ENCODE peak calls at places on chromosome X, in seven cellular contexts. One of them, this sample, is unnamed.

GRCh38 chrX:154607370-154607769 is 11.7 kb downstream of the CTAG1B start:
- DNase-seq in cardiac muscle cell: peak; percentile 4
- DNase-seq in HCT116: no peak
- DNase-seq in endodermal cell: no peak
- DNase-seq in suprapubic skin: no peak
- DNase-seq in right atrium auricular region: no peak
- DNase-seq in lower lobe of right lung: no peak
- DNase-seq in this sample: no peak

GRCh38 chrX:140710710-140711109 is 1.2 kb downstream of the LINC00632 start:
- DNase-seq in cardiac muscle cell: no peak
- DNase-seq in HCT116: no peak
- DNase-seq in endodermal cell: no peak
- DNase-seq in suprapubic skin: no peak
- DNase-seq in right atrium auricular region: no peak
- DNase-seq in lower lobe of right lung: no peak
- DNase-seq in this sample: no peak

GRCh38 chrX:28135378-28136047 is 154.3 kb upstream of the DCAF8L1 start:
- DNase-seq in cardiac muscle cell: peak; percentile 35
- DNase-seq in HCT116: no peak
- DNase-seq in endodermal cell: no peak
- DNase-seq in suprapubic skin: no peak
- DNase-seq in right atrium auricular region: no peak
- DNase-seq in lower lobe of right lung: no peak
- DNase-seq in this sample: no peak

GRCh38 chrX:149628280-149628679 is 3.3 kb downstream of the TMEM185A start:
- DNase-seq in cardiac muscle cell: no peak
- DNase-seq in HCT116: no peak
- DNase-seq in endodermal cell: no peak
- DNase-seq in suprapubic skin: no peak
- DNase-seq in right atrium auricular region: no peak
- DNase-seq in lower lobe of right lung: no peak
- DNase-seq in this sample: no peak

GRCh38 chrX:66017659-66018170 is 22.2 kb downstream of the VSIG4 start:
- DNase-seq in cardiac muscle cell: no peak
- DNase-seq in HCT116: no peak
- DNase-seq in endodermal cell: no peak
- DNase-seq in suprapubic skin: no peak
- DNase-seq in right atrium auricular region: no peak
- DNase-seq in lower lobe of right lung: no peak
- DNase-seq in this sample: no peak

GRCh38 chrX:136975642-136976518 is 57.9 kb downstream of the GPR101 start:
- DNase-seq in cardiac muscle cell: no peak
- DNase-seq in HCT116: no peak
- DNase-seq in endodermal cell: no peak
- DNase-seq in suprapubic skin: no peak
- DNase-seq in right atrium auricular region: no peak
- DNase-seq in lower lobe of right lung: no peak
- DNase-seq in this sample: no peak

GRCh38 chrX:111302284-111302683 is 32.0 kb upstream of the CAPN6 start:
- DNase-seq in cardiac muscle cell: no peak
- DNase-seq in HCT116: no peak
- DNase-seq in endodermal cell: no peak
- DNase-seq in suprapubic skin: no peak
- DNase-seq in right atrium auricular region: no peak
- DNase-seq in lower lobe of right lung: no peak
- DNase-seq in this sample: no peak

GRCh38 chrX:153471663-153472280 is 1.4 kb upstream of the HAUS7 start:
- DNase-seq in cardiac muscle cell: peak; percentile 41
- DNase-seq in HCT116: no peak
- DNase-seq in endodermal cell: no peak
- DNase-seq in suprapubic skin: no peak
- DNase-seq in right atrium auricular region: no peak
- DNase-seq in lower lobe of right lung: no peak
- DNase-seq in this sample: no peak

GRCh38 chrX:40201486-40201885 is 103.7 kb upstream of the BCOR start:
- DNase-seq in cardiac muscle cell: no peak
- DNase-seq in HCT116: no peak
- DNase-seq in endodermal cell: no peak
- DNase-seq in suprapubic skin: no peak
- DNase-seq in right atrium auricular region: no peak
- DNase-seq in lower lobe of right lung: no peak
- DNase-seq in this sample: no peak

GRCh38 chrX:41407816-41408215 is 39.3 kb upstream of the NYX start:
- DNase-seq in cardiac muscle cell: no peak
- DNase-seq in HCT116: no peak
- DNase-seq in endodermal cell: no peak
- DNase-seq in suprapubic skin: no peak
- DNase-seq in right atrium auricular region: no peak
- DNase-seq in lower lobe of right lung: no peak
- DNase-seq in this sample: no peak

GRCh38 chrX:41406211-41406610 is 40.9 kb upstream of the NYX start:
- DNase-seq in cardiac muscle cell: no peak
- DNase-seq in HCT116: no peak
- DNase-seq in endodermal cell: no peak
- DNase-seq in suprapubic skin: no peak
- DNase-seq in right atrium auricular region: no peak
- DNase-seq in lower lobe of right lung: no peak
- DNase-seq in this sample: no peak

GRCh38 chrX:41409006-41409405 is 38.1 kb upstream of the NYX start:
- DNase-seq in cardiac muscle cell: peak; percentile 27
- DNase-seq in HCT116: no peak
- DNase-seq in endodermal cell: no peak
- DNase-seq in suprapubic skin: peak; percentile 21
- DNase-seq in right atrium auricular region: no peak
- DNase-seq in lower lobe of right lung: no peak
- DNase-seq in this sample: no peak

GRCh38 chrX:41408576-41408975 is 38.6 kb upstream of the NYX start:
- DNase-seq in cardiac muscle cell: no peak
- DNase-seq in HCT116: no peak
- DNase-seq in endodermal cell: no peak
- DNase-seq in suprapubic skin: peak; percentile 16
- DNase-seq in right atrium auricular region: no peak
- DNase-seq in lower lobe of right lung: no peak
- DNase-seq in this sample: no peak

GRCh38 chrX:41405551-41405950 is 41.6 kb upstream of the NYX start:
- DNase-seq in cardiac muscle cell: no peak
- DNase-seq in HCT116: no peak
- DNase-seq in endodermal cell: no peak
- DNase-seq in suprapubic skin: no peak
- DNase-seq in right atrium auricular region: no peak
- DNase-seq in lower lobe of right lung: no peak
- DNase-seq in this sample: no peak
- H3K27ac ChIP-seq in cardiac muscle cell: no peak overlapping the region
- H3K27ac ChIP-seq in HCT116: no peak overlapping the region
- H3K27ac ChIP-seq in endodermal cell: no peak overlapping the region
- H3K27ac ChIP-seq in suprapubic skin: no peak overlapping the region
- H3K27ac ChIP-seq in right atrium auricular region: no peak overlapping the region
- H3K27ac ChIP-seq in lower lobe of right lung: no peak overlapping the region
- H3K27ac ChIP-seq in this sample: no peak overlapping the region

DNA sequence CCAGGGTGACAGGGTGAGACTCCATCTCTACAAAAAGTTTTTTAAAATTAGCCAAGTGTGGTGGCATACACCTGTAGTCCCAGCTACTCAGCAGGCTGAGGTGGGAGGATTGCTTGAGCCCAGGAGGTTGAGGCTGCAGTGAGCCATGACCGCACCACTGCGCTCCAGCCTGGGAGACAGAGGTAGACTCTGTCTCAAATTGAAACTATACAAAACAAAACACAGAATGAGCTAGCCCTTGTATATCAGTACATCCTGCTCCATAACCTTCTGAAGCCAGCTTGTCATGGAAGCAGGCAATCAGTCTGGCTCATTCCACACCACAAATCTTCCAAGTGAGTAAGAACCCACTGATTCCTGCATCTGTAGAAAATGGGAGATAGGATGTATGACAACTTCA is 49.0 kb downstream of the CD99L2 start:
- DNase-seq in cardiac muscle cell: no peak
- DNase-seq in HCT116: no peak
- DNase-seq in endodermal cell: no peak
- DNase-seq in suprapubic skin: no peak
- DNase-seq in right atrium auricular region: no peak
- DNase-seq in lower lobe of right lung: no peak
- DNase-seq in this sample: no peak
- H3K4me1 ChIP-seq in cardiac muscle cell: peaks cover 5% of the 10 kb centered on the region
- H3K4me1 ChIP-seq in HCT116: no peaks in the 10 kb centered on the region
- H3K4me1 ChIP-seq in endodermal cell: no peaks in the 10 kb centered on the region
- H3K4me1 ChIP-seq in suprapubic skin: peaks cover 3% of the 10 kb centered on the region
- H3K4me1 ChIP-seq in right atrium auricular region: no peaks in the 10 kb centered on the region
- H3K4me1 ChIP-seq in lower lobe of right lung: no peaks in the 10 kb centered on the region
- H3K4me1 ChIP-seq in this sample: no peaks in the 10 kb centered on the region

DNA sequence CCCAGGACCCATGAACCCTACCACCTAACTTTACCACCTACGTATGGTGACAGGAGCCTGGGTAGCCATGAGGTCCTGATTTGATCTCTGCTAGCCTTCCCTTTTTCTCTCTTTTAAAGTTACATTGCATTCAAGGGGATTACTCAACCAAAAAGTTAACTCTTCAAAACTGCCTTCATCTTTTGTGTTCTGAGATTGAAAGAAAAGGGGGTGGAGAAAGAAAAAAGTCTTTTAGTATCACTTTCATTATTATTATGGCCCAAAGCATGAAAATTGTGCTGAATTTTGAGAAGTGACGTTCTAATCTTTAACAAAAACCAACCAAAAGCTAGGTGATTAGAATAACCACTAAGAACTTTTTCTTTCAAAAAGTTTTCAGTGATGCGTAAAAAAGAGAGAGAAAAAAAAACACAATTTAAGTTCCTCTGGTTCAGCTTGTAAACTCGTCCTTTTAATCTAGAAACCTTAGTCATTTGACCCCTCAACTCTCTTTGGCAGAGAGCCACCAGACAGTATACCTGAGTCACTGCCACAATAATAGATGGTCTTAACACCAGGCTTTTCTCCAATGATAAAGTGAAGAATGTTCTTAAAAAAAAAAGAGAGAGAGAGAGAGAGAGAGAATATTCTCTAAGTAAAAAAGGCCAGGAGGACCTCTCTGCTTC is 347.4 kb upstream of the FGF13 start:
- DNase-seq in cardiac muscle cell: no peak
- DNase-seq in HCT116: no peak
- DNase-seq in endodermal cell: no peak
- DNase-seq in suprapubic skin: no peak
- DNase-seq in right atrium auricular region: no peak
- DNase-seq in lower lobe of right lung: no peak
- DNase-seq in this sample: no peak
- H3K9me3 ChIP-seq in cardiac muscle cell: no peaks in the 10 kb centered on the region
- H3K9me3 ChIP-seq in HCT116: no peaks in the 10 kb centered on the region
- H3K9me3 ChIP-seq in endodermal cell: no peaks in the 10 kb centered on the region
- H3K9me3 ChIP-seq in suprapubic skin: no peaks in the 10 kb centered on the region
- H3K9me3 ChIP-seq in right atrium auricular region: no peaks in the 10 kb centered on the region
- H3K9me3 ChIP-seq in lower lobe of right lung: no peaks in the 10 kb centered on the region
- H3K9me3 ChIP-seq in this sample: no peaks in the 10 kb centered on the region

GRCh38 chrX:74297766-74298165 is 6.2 kb upstream of the ZCCHC13 start:
- DNase-seq in cardiac muscle cell: no peak
- DNase-seq in HCT116: no peak
- DNase-seq in endodermal cell: no peak
- DNase-seq in suprapubic skin: no peak
- DNase-seq in right atrium auricular region: no peak
- DNase-seq in lower lobe of right lung: no peak
- DNase-seq in this sample: no peak
- H3K27ac ChIP-seq in cardiac muscle cell: no peak overlapping the region
- H3K27ac ChIP-seq in HCT116: no peak overlapping the region
- H3K27ac ChIP-seq in endodermal cell: no peak overlapping the region
- H3K27ac ChIP-seq in suprapubic skin: no peak overlapping the region
- H3K27ac ChIP-seq in right atrium auricular region: no peak overlapping the region
- H3K27ac ChIP-seq in lower lobe of right lung: no peak overlapping the region
- H3K27ac ChIP-seq in this sample: no peak overlapping the region